ENCODE peak calls at places on chromosomes 5 and 9, in seven cellular contexts. X is GM12878, G is NB4, U is IMR-90, A is right lobe of liver, P is ovary, Z is HCT116. H is an unnamed sample.
A peak's percentile ranks its signal among the peaks of the same experiment; 100 is the strongest.

GRCh38 chr5:142779163-142779562 is 9.0 kb downstream of the ARHGAP26 start:
- DNase-seq in X (no peak), G (no peak), U (no peak), A (no peak), P (no peak), Z (no peak), H (no peak)

GRCh38 chr5:127186657-127187056 is 103.9 kb upstream of the MEGF10 start:
- DNase-seq in X (no peak), G (no peak), U (no peak), A (no peak), P (no peak), Z (no peak), H (no peak)

GRCh38 chr5:82522912-82523311 is 244.8 kb upstream of the RPS23 start:
- DNase-seq in X (no peak), G (no peak), U (no peak), A (no peak), P (no peak), Z (no peak), H (no peak)

GRCh38 chr9:108569624-108570023 is 286.2 kb downstream of the ACTL7B start:
- DNase-seq in X (no peak), G (peak; percentile 40), U (peak; percentile 76), A (no peak), P (no peak), Z (no peak), H (no peak)

GRCh38 chr9:71629816-71630215 is 138.5 kb downstream of the CEMIP2 start:
- DNase-seq in X (no peak), G (no peak), U (no peak), A (no peak), P (no peak), Z (no peak), H (no peak)

GRCh38 chr5:126445502-126446174 is 22.4 kb downstream of the GRAMD2B start:
- DNase-seq in X (no peak), G (no peak), U (peak; percentile 46), A (no peak), P (no peak), Z (peak; percentile 35), H (no peak)

GRCh38 chr5:157280927-157281326 is 15.0 kb downstream of the CYFIP2 start:
- DNase-seq in X (no peak), G (peak; percentile 19), U (peak; percentile 14), A (no peak), P (no peak), Z (no peak), H (no peak)

GRCh38 chr5:15502208-15502607 is 2.2 kb downstream of the FBXL7 start:
- DNase-seq in X (no peak), G (no peak), U (peak; percentile 63), A (no peak), P (no peak), Z (no peak), H (no peak)

GRCh38 chr5:104498281-104498680 is 935.7 kb upstream of the NUDT12 start:
- DNase-seq in X (no peak), G (peak; percentile 8), U (peak; percentile 86), A (no peak), P (no peak), Z (no peak), H (no peak)

GRCh38 chr9:6827370-6827949 is 69.7 kb downstream of the KDM4C start:
- DNase-seq in X (peak; percentile 16), G (peak; percentile 82), U (peak; percentile 54), A (no peak), P (no peak), Z (peak; percentile 15), H (no peak)

DNA sequence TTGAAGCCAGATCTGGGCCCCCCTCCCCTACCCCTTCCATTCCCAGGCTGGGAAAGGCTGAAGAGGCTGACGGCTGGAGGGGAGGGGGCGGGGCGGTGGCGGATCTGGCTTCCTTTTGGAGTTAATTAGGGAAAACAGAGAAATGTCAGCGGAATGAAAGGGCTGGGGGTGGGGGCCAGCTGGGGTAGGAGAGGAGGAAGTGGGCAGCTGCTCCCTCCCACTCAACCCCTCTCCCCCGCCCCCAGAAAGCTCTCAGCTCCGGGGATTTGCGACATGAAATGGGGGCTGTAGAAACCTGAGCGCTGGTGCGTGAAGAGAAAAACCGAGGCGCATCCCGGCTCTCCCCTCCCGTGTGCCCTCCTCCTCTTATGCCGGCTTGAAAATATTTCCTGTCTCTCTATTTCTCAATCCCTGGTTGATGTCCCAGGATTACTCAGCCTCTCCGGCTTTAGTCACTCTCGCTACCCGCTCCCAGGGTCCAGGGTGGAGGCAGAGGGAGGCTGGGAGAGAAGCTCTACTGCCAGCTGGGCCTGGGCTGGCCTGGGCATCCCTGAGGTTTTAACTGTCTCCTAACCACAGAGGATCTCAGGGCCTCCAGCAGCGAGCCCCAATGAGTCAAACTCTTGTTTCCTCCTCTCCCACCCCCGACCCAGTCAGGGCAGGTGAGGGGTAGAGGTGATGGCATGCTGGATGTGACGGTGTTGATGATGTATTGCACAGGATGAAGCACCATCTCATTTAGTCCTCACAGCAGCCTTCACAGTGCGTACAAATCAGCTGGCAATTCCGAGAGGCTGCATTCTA is 20.1 kb downstream of the PCDHGC5 start:
- DNase-seq in X (no peak), G (peak; percentile 89), U (peak; percentile 97), A (no peak), P (peak; percentile 74), Z (no peak), H (peak; percentile 66)
- TF ChIP-seq POLR2A in X (no peak), G (no peak), U (peak; percentile 70), A (no peak), P (peak; percentile 70), Z (no peak), H (no peak)

DNA sequence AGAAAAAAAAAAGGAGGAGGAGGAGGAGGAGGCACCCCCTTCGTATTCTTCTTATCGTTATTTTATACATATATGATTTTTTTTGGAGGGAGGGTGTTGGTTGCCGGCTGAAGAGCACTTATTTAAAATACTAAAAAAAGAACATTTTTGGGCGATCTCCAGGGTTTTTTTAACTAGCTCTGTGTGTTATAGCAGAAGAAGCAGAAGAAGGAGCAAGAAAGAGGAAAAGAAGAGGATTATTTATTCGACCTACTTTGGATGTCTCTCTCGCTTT is 440 bp downstream of the NR2F1 start:
- DNase-seq in X (no peak), G (no peak), U (peak; percentile 53), A (no peak), P (no peak), Z (no peak), H (no peak)
- H3K4me3 ChIP-seq in X (peak overlapping the region; percentile 16), G (peak overlapping the region; percentile 61), U (peak overlapping the region; percentile 99), A (peak overlapping the region; percentile 30), P (peak overlapping the region; percentile 67), Z (peak overlapping the region; percentile 85), H (no peak overlapping the region)

GRCh38 chr9:97940707-97941106 is 2.7 kb upstream of the HEMGN start:
- DNase-seq in X (no peak), G (no peak), U (no peak), A (no peak), P (no peak), Z (no peak), H (no peak)

GRCh38 chr9:97935291-97935690 is 2.7 kb downstream of the HEMGN start:
- DNase-seq in X (no peak), G (no peak), U (no peak), A (no peak), P (no peak), Z (no peak), H (no peak)

GRCh38 chr9:97941323-97941722 is 3.4 kb upstream of the HEMGN start:
- DNase-seq in X (no peak), G (no peak), U (no peak), A (no peak), P (no peak), Z (no peak), H (no peak)

GRCh38 chr9:97940233-97940632 is 2.3 kb upstream of the HEMGN start:
- DNase-seq in X (no peak), G (no peak), U (no peak), A (no peak), P (no peak), Z (no peak), H (no peak)

GRCh38 chr9:97938081-97938644 is at the start of gene HEMGN:
- DNase-seq in X (peak; percentile 28), G (no peak), U (no peak), A (no peak), P (no peak), Z (no peak), H (no peak)
- TF ChIP-seq POLR2A in X (no peak), G (no peak), U (no peak), A (no peak), P (no peak), Z (no peak), H (no peak)

GRCh38 chr5:318341-318897 is 3.1 kb upstream of the AHRR start:
- DNase-seq in X (no peak), G (peak; percentile 24), U (peak; percentile 46), A (no peak), P (no peak), Z (peak; percentile 48), H (peak; percentile 80)
- H3K4me3 ChIP-seq in X (no peak overlapping the region), G (no peak overlapping the region), U (no peak overlapping the region), A (no peak overlapping the region), P (no peak overlapping the region), Z (peak overlapping the region; percentile 24), H (no peak overlapping the region)

GRCh38 chr5:140010798-140011197 is 32.3 kb downstream of the NRG2 start:
- DNase-seq in X (no peak), G (no peak), U (no peak), A (no peak), P (no peak), Z (no peak), H (no peak)

GRCh38 chr5:140014751-140015150 is 28.3 kb downstream of the NRG2 start:
- DNase-seq in X (no peak), G (no peak), U (no peak), A (no peak), P (no peak), Z (no peak), H (no peak)

GRCh38 chr5:140012443-140012842 is 30.7 kb downstream of the NRG2 start:
- DNase-seq in X (no peak), G (no peak), U (no peak), A (no peak), P (no peak), Z (no peak), H (no peak)

GRCh38 chr5:140013536-140013935 is 29.6 kb downstream of the NRG2 start:
- DNase-seq in X (no peak), G (no peak), U (no peak), A (no peak), P (no peak), Z (no peak), H (no peak)

GRCh38 chr5:140011297-140011802 is 31.7 kb downstream of the NRG2 start:
- DNase-seq in X (peak; percentile 83), G (peak; percentile 3), U (peak; percentile 1), A (no peak), P (no peak), Z (no peak), H (no peak)
- TF ChIP-seq POLR2A in X (peak; percentile 23), G (no peak), U (no peak), A (no peak), P (no peak), Z (no peak), H (no peak)

GRCh38 chr9:37034938-37035471 is 937 bp upstream of the PAX5 start:
- DNase-seq in X (no peak), G (no peak), U (no peak), A (no peak), P (no peak), Z (no peak), H (peak; percentile 66)
- H3K4me3 ChIP-seq in X (peak overlapping the region; percentile 96), G (no peak overlapping the region), U (no peak overlapping the region), A (no peak overlapping the region), P (no peak overlapping the region), Z (no peak overlapping the region), H (no peak overlapping the region)

GRCh38 chr9:33506626-33507370 is 17.3 kb upstream of the ANKRD18B start:
- DNase-seq in X (no peak), G (no peak), U (peak; percentile 97), A (no peak), P (no peak), Z (peak; percentile 27), H (no peak)

GRCh38 chr9:33510264-33511183 is 13.5 kb upstream of the ANKRD18B start:
- DNase-seq in X (no peak), G (peak; percentile 84), U (peak; percentile 62), A (peak; percentile 67), P (peak; percentile 77), Z (no peak), H (peak; percentile 88)
- TF ChIP-seq POLR2A in X (peak; percentile 45), G (peak; percentile 92), U (peak; percentile 83), A (no peak), P (no peak), Z (peak; percentile 51), H (no peak)

H was measured in lower leg skin.